ENCODE peak calls at places on chromosomes 2 and 18, in nine cellular contexts. J, K, Y, M, O, F, D, B and U are unnamed samples.

GRCh38 chr18:36744261-36744876 is 84.4 kb downstream of the TPGS2 start:
- DNase-seq in J (no peak), D (no peak), B (no peak), K (peak; percentile 72), M (no peak), O (no peak), Y (no peak), F (peak; percentile 73), U (no peak)

GRCh38 chr2:7430869-7431641 is 513.8 kb downstream of the RNF144A start:
- DNase-seq in J (no peak), D (peak; percentile 45), F (no peak), Y (no peak), M (peak; percentile 60), B (peak; percentile 55), K (no peak), O (no peak), U (no peak)

GRCh38 chr2:170813611-170814550 is 2.8 kb upstream of the GAD1 start:
- DNase-seq in K (no peak), M (peak; percentile 52), O (peak; percentile 35), Y (no peak), F (peak; percentile 71), D (no peak), J (peak; percentile 47), B (peak; percentile 46), U (no peak)

GRCh38 chr2:10837532-10838266 is 25.1 kb upstream of the PDIA6 start:
- DNase-seq in Y (no peak), M (no peak), D (no peak), J (no peak), B (no peak), F (no peak), O (no peak), K (no peak), U (no peak)

GRCh38 chr2:41941831-41942230 is 106.0 kb upstream of the PKDCC start:
- DNase-seq in D (no peak), Y (no peak), O (no peak), B (no peak), K (no peak), M (peak; percentile 44), J (no peak), F (no peak), U (no peak)

GRCh38 chr2:174325373-174325772 is 9.4 kb upstream of the SP9 start:
- DNase-seq in F (no peak), O (no peak), B (no peak), Y (no peak), M (no peak), K (no peak), J (no peak), D (no peak), U (no peak)

GRCh38 chr2:53490659-53491058 is 276.9 kb upstream of the CHAC2 start:
- DNase-seq in D (no peak), K (no peak), M (peak; percentile 31), O (no peak), B (no peak), J (no peak), F (no peak), Y (no peak), U (no peak)

GRCh38 chr18:62107881-62108280 is 79.0 kb downstream of the PIGN start:
- DNase-seq in D (no peak), K (no peak), M (no peak), O (no peak), B (no peak), J (no peak), F (no peak), Y (no peak), U (no peak)

GRCh38 chr2:196925768-196926561 is 542 bp downstream of the PGAP1 start:
- DNase-seq in Y (peak; percentile 12), K (peak; percentile 11), D (peak; percentile 40), J (peak; percentile 6), B (peak; percentile 10), M (peak; percentile 45), F (peak; percentile 46), O (no peak), U (no peak)

GRCh38 chr2:158099716-158100115 is 2.0 kb upstream of the UPP2 start:
- DNase-seq in M (no peak), J (no peak), F (no peak), O (no peak), Y (no peak), B (peak; percentile 65), D (no peak), K (no peak), U (no peak)

GRCh38 chr18:42509702-42510424 is 554.8 kb downstream of the PIK3C3 start:
- DNase-seq in Y (no peak), F (no peak), K (no peak), B (no peak), D (no peak), O (no peak), M (no peak), J (no peak), U (no peak)

GRCh38 chr2:68907232-68907922 is 36.2 kb upstream of the BMP10 start:
- DNase-seq in D (no peak), M (no peak), O (no peak), F (no peak), B (peak; percentile 22), J (no peak), K (no peak), Y (no peak), U (no peak)